ENCODE peak calls at places on chromosomes 2 and 18, in nine cellular contexts. One of them, this sample, is unnamed.

GRCh38 chr2:48651127-48651526 is 33.5 kb downstream of the GTF2A1L start:
- DNase-seq in OCI-LY7: no peak
- DNase-seq in mucosa of descending colon: no peak
- DNase-seq in HFF-Myc: peak
- DNase-seq in cardiac muscle cell: peak
- DNase-seq in Caco-2: no peak
- DNase-seq in GM13977: no peak
- DNase-seq in AG09319: peak
- DNase-seq in pancreas: no peak
- DNase-seq in this sample: peak

GRCh38 chr2:159275111-159275510 is 11.4 kb downstream of the WDSUB1 start:
- DNase-seq in pancreas: no peak
- DNase-seq in Caco-2: no peak
- DNase-seq in AG09319: no peak
- DNase-seq in GM13977: no peak
- DNase-seq in mucosa of descending colon: no peak
- DNase-seq in cardiac muscle cell: no peak
- DNase-seq in OCI-LY7: no peak
- DNase-seq in HFF-Myc: no peak
- DNase-seq in this sample: no peak

GRCh38 chr2:212013656-212014055 is 524.9 kb downstream of the ERBB4 start:
- DNase-seq in Caco-2: no peak
- DNase-seq in AG09319: no peak
- DNase-seq in OCI-LY7: no peak
- DNase-seq in HFF-Myc: no peak
- DNase-seq in GM13977: no peak
- DNase-seq in cardiac muscle cell: no peak
- DNase-seq in pancreas: no peak
- DNase-seq in mucosa of descending colon: no peak
- DNase-seq in this sample: no peak

GRCh38 chr2:97950329-97951154 is 45.2 kb downstream of the TMEM131 start:
- DNase-seq in mucosa of descending colon: no peak
- DNase-seq in GM13977: no peak
- DNase-seq in pancreas: no peak
- DNase-seq in OCI-LY7: no peak
- DNase-seq in Caco-2: no peak
- DNase-seq in AG09319: peak
- DNase-seq in cardiac muscle cell: peak
- DNase-seq in HFF-Myc: peak
- DNase-seq in this sample: peak

GRCh38 chr2:177326591-177326990 is 62.1 kb upstream of the NFE2L2 start:
- DNase-seq in cardiac muscle cell: no peak
- DNase-seq in GM13977: no peak
- DNase-seq in AG09319: no peak
- DNase-seq in pancreas: no peak
- DNase-seq in HFF-Myc: no peak
- DNase-seq in Caco-2: no peak
- DNase-seq in OCI-LY7: no peak
- DNase-seq in mucosa of descending colon: no peak
- DNase-seq in this sample: no peak

GRCh38 chr18:62384610-62385097 is 59.5 kb downstream of the TNFRSF11A start:
- DNase-seq in cardiac muscle cell: peak
- DNase-seq in pancreas: peak
- DNase-seq in mucosa of descending colon: no peak
- DNase-seq in AG09319: no peak
- DNase-seq in GM13977: no peak
- DNase-seq in Caco-2: no peak
- DNase-seq in HFF-Myc: no peak
- DNase-seq in OCI-LY7: no peak
- DNase-seq in this sample: peak

GRCh38 chr2:169108098-169108884 is 38.9 kb downstream of the DHRS9 start:
- DNase-seq in OCI-LY7: peak
- DNase-seq in HFF-Myc: no peak
- DNase-seq in mucosa of descending colon: no peak
- DNase-seq in pancreas: no peak
- DNase-seq in Caco-2: no peak
- DNase-seq in AG09319: no peak
- DNase-seq in GM13977: no peak
- DNase-seq in cardiac muscle cell: peak
- DNase-seq in this sample: peak

GRCh38 chr2:130370490-130370889 is 14.6 kb downstream of the PTPN18 start:
- DNase-seq in Caco-2: no peak
- DNase-seq in OCI-LY7: peak
- DNase-seq in pancreas: no peak
- DNase-seq in GM13977: peak
- DNase-seq in mucosa of descending colon: no peak
- DNase-seq in HFF-Myc: no peak
- DNase-seq in AG09319: no peak
- DNase-seq in cardiac muscle cell: no peak
- DNase-seq in this sample: no peak

GRCh38 chr2:215410932-215411285 is 25.0 kb downstream of the FN1 start:
- DNase-seq in pancreas: no peak
- DNase-seq in AG09319: peak
- DNase-seq in GM13977: no peak
- DNase-seq in OCI-LY7: no peak
- DNase-seq in cardiac muscle cell: peak
- DNase-seq in mucosa of descending colon: no peak
- DNase-seq in HFF-Myc: peak
- DNase-seq in Caco-2: no peak
- DNase-seq in this sample: peak

GRCh38 chr2:217793566-217794132 is 209.1 kb downstream of the TNS1 start:
- DNase-seq in cardiac muscle cell: no peak
- DNase-seq in Caco-2: no peak
- DNase-seq in HFF-Myc: no peak
- DNase-seq in OCI-LY7: no peak
- DNase-seq in AG09319: no peak
- DNase-seq in mucosa of descending colon: no peak
- DNase-seq in pancreas: no peak
- DNase-seq in GM13977: no peak
- DNase-seq in this sample: no peak

GRCh38 chr2:227870710-227871374 is 589 bp upstream of the DAW1 start:
- DNase-seq in OCI-LY7: no peak
- DNase-seq in HFF-Myc: no peak
- DNase-seq in GM13977: no peak
- DNase-seq in AG09319: no peak
- DNase-seq in mucosa of descending colon: no peak
- DNase-seq in pancreas: no peak
- DNase-seq in Caco-2: peak
- DNase-seq in cardiac muscle cell: peak
- DNase-seq in this sample: peak

DNA sequence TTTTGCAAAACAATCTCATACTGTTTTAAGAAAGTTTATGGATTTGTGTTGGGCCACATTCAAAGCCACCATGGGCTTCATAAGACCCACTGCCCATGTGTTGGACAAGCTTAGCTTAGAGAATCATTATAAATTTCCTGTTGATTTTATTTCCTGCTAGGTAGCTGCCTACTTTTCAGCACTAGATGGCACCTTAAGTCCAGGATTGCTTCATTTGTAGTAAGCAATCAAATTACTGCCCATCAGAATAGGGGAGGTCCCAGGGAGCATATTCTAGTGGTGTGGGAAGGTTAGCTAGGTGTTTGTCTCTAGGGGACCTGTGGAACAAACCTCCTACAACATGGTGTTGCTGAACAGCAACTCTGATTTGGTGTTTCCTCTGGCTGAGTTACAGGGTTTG is 11.0 kb upstream of the DCDC2C start:
- DNase-seq in mucosa of descending colon: no peak
- DNase-seq in GM13977: no peak
- DNase-seq in OCI-LY7: peak
- DNase-seq in pancreas: no peak
- DNase-seq in HFF-Myc: no peak
- DNase-seq in cardiac muscle cell: peak
- DNase-seq in Caco-2: no peak
- DNase-seq in AG09319: no peak
- DNase-seq in this sample: peak
- TF ChIP-seq CTCF in mucosa of descending colon: no peak
- TF ChIP-seq CTCF in GM13977: peak
- TF ChIP-seq CTCF in OCI-LY7: peak
- TF ChIP-seq CTCF in pancreas: no peak
- TF ChIP-seq CTCF in HFF-Myc: peak
- TF ChIP-seq CTCF in cardiac muscle cell: peak
- TF ChIP-seq CTCF in Caco-2: peak
- TF ChIP-seq CTCF in AG09319: no peak
- TF ChIP-seq CTCF in this sample: peak

GRCh38 chr18:37297106-37297505 is 268.5 kb downstream of the CELF4 start:
- DNase-seq in AG09319: no peak
- DNase-seq in pancreas: no peak
- DNase-seq in OCI-LY7: no peak
- DNase-seq in GM13977: no peak
- DNase-seq in mucosa of descending colon: no peak
- DNase-seq in HFF-Myc: no peak
- DNase-seq in cardiac muscle cell: no peak
- DNase-seq in Caco-2: no peak
- DNase-seq in this sample: no peak

GRCh38 chr18:37289423-37289822 is 276.2 kb downstream of the CELF4 start:
- DNase-seq in pancreas: no peak
- DNase-seq in Caco-2: no peak
- DNase-seq in AG09319: no peak
- DNase-seq in OCI-LY7: no peak
- DNase-seq in GM13977: no peak
- DNase-seq in cardiac muscle cell: no peak
- DNase-seq in mucosa of descending colon: no peak
- DNase-seq in HFF-Myc: no peak
- DNase-seq in this sample: no peak

GRCh38 chr18:37299471-37300304 is 265.9 kb downstream of the CELF4 start:
- DNase-seq in GM13977: no peak
- DNase-seq in Caco-2: no peak
- DNase-seq in OCI-LY7: no peak
- DNase-seq in AG09319: peak
- DNase-seq in HFF-Myc: peak
- DNase-seq in pancreas: peak
- DNase-seq in mucosa of descending colon: peak
- DNase-seq in cardiac muscle cell: peak
- DNase-seq in this sample: peak

GRCh38 chr18:37298816-37299215 is 266.8 kb downstream of the CELF4 start:
- DNase-seq in pancreas: no peak
- DNase-seq in HFF-Myc: no peak
- DNase-seq in GM13977: no peak
- DNase-seq in Caco-2: no peak
- DNase-seq in OCI-LY7: no peak
- DNase-seq in AG09319: no peak
- DNase-seq in mucosa of descending colon: no peak
- DNase-seq in cardiac muscle cell: no peak
- DNase-seq in this sample: no peak

GRCh38 chr18:37294951-37295350 is 270.6 kb downstream of the CELF4 start:
- DNase-seq in mucosa of descending colon: peak
- DNase-seq in AG09319: no peak
- DNase-seq in GM13977: no peak
- DNase-seq in OCI-LY7: peak
- DNase-seq in pancreas: no peak
- DNase-seq in Caco-2: no peak
- DNase-seq in cardiac muscle cell: peak
- DNase-seq in HFF-Myc: no peak
- DNase-seq in this sample: peak
- TF ChIP-seq CTCF in mucosa of descending colon: no peak
- TF ChIP-seq CTCF in AG09319: peak
- TF ChIP-seq CTCF in GM13977: peak
- TF ChIP-seq CTCF in OCI-LY7: peak
- TF ChIP-seq CTCF in pancreas: no peak
- TF ChIP-seq CTCF in Caco-2: peak
- TF ChIP-seq CTCF in cardiac muscle cell: peak
- TF ChIP-seq CTCF in HFF-Myc: peak
- TF ChIP-seq CTCF in this sample: no peak

GRCh38 chr18:56787392-56787791 is 136.2 kb downstream of the WDR7 start:
- DNase-seq in HFF-Myc: no peak
- DNase-seq in AG09319: no peak
- DNase-seq in cardiac muscle cell: no peak
- DNase-seq in mucosa of descending colon: no peak
- DNase-seq in OCI-LY7: no peak
- DNase-seq in GM13977: no peak
- DNase-seq in pancreas: no peak
- DNase-seq in Caco-2: no peak
- DNase-seq in this sample: no peak

GRCh38 chr18:56789889-56790180 is 138.7 kb downstream of the WDR7 start:
- DNase-seq in mucosa of descending colon: no peak
- DNase-seq in cardiac muscle cell: no peak
- DNase-seq in pancreas: no peak
- DNase-seq in AG09319: no peak
- DNase-seq in OCI-LY7: no peak
- DNase-seq in Caco-2: no peak
- DNase-seq in HFF-Myc: no peak
- DNase-seq in GM13977: no peak
- DNase-seq in this sample: no peak

GRCh38 chr18:56785006-56785405 is 133.8 kb downstream of the WDR7 start:
- DNase-seq in OCI-LY7: no peak
- DNase-seq in Caco-2: no peak
- DNase-seq in GM13977: no peak
- DNase-seq in HFF-Myc: no peak
- DNase-seq in mucosa of descending colon: no peak
- DNase-seq in pancreas: no peak
- DNase-seq in AG09319: no peak
- DNase-seq in cardiac muscle cell: no peak
- DNase-seq in this sample: no peak

GRCh38 chr18:56789004-56789888 is 138.1 kb downstream of the WDR7 start:
- DNase-seq in GM13977: peak
- DNase-seq in Caco-2: no peak
- DNase-seq in AG09319: no peak
- DNase-seq in pancreas: no peak
- DNase-seq in OCI-LY7: peak
- DNase-seq in mucosa of descending colon: no peak
- DNase-seq in HFF-Myc: no peak
- DNase-seq in cardiac muscle cell: peak
- DNase-seq in this sample: peak
- TF ChIP-seq CTCF in GM13977: peak
- TF ChIP-seq CTCF in Caco-2: peak
- TF ChIP-seq CTCF in AG09319: peak
- TF ChIP-seq CTCF in pancreas: peak
- TF ChIP-seq CTCF in OCI-LY7: peak
- TF ChIP-seq CTCF in mucosa of descending colon: peak
- TF ChIP-seq CTCF in HFF-Myc: peak
- TF ChIP-seq CTCF in cardiac muscle cell: peak
- TF ChIP-seq CTCF in this sample: peak

GRCh38 chr2:37637985-37638384 is 33.5 kb downstream of the CDC42EP3 start:
- DNase-seq in cardiac muscle cell: no peak
- DNase-seq in mucosa of descending colon: no peak
- DNase-seq in Caco-2: no peak
- DNase-seq in OCI-LY7: no peak
- DNase-seq in AG09319: no peak
- DNase-seq in GM13977: no peak
- DNase-seq in HFF-Myc: no peak
- DNase-seq in pancreas: no peak
- DNase-seq in this sample: peak

GRCh38 chr2:37637122-37637875 is 34.1 kb downstream of the CDC42EP3 start:
- DNase-seq in mucosa of descending colon: no peak
- DNase-seq in Caco-2: no peak
- DNase-seq in AG09319: no peak
- DNase-seq in GM13977: no peak
- DNase-seq in OCI-LY7: no peak
- DNase-seq in pancreas: no peak
- DNase-seq in HFF-Myc: no peak
- DNase-seq in cardiac muscle cell: no peak
- DNase-seq in this sample: no peak

GRCh38 chr2:37636209-37637077 is 35.0 kb downstream of the CDC42EP3 start:
- DNase-seq in OCI-LY7: no peak
- DNase-seq in AG09319: no peak
- DNase-seq in cardiac muscle cell: no peak
- DNase-seq in mucosa of descending colon: no peak
- DNase-seq in pancreas: no peak
- DNase-seq in Caco-2: no peak
- DNase-seq in GM13977: no peak
- DNase-seq in HFF-Myc: no peak
- DNase-seq in this sample: no peak

GRCh38 chr2:37639631-37640030 is 31.8 kb downstream of the CDC42EP3 start:
- DNase-seq in HFF-Myc: no peak
- DNase-seq in pancreas: no peak
- DNase-seq in mucosa of descending colon: no peak
- DNase-seq in Caco-2: no peak
- DNase-seq in GM13977: no peak
- DNase-seq in AG09319: no peak
- DNase-seq in cardiac muscle cell: no peak
- DNase-seq in OCI-LY7: no peak
- DNase-seq in this sample: no peak

GRCh38 chr2:37638973-37639372 is 32.5 kb downstream of the CDC42EP3 start:
- DNase-seq in mucosa of descending colon: no peak
- DNase-seq in Caco-2: no peak
- DNase-seq in cardiac muscle cell: no peak
- DNase-seq in GM13977: no peak
- DNase-seq in OCI-LY7: no peak
- DNase-seq in HFF-Myc: no peak
- DNase-seq in pancreas: no peak
- DNase-seq in AG09319: no peak
- DNase-seq in this sample: no peak
- TF ChIP-seq CTCF in mucosa of descending colon: no peak
- TF ChIP-seq CTCF in Caco-2: no peak
- TF ChIP-seq CTCF in cardiac muscle cell: no peak
- TF ChIP-seq CTCF in GM13977: no peak
- TF ChIP-seq CTCF in OCI-LY7: no peak
- TF ChIP-seq CTCF in HFF-Myc: no peak
- TF ChIP-seq CTCF in pancreas: no peak
- TF ChIP-seq CTCF in AG09319: no peak
- TF ChIP-seq CTCF in this sample: no peak